ENCODE peak calls at places on chromosomes 2 and 18, in four cellular contexts. V, I, U and J are unnamed samples.
A peak's percentile ranks its signal among the peaks of the same experiment; 100 is the strongest.

GRCh38 chr18:21194871-21195771 is 46.9 kb upstream of the GREB1L start:
- DNase-seq in V (peak; percentile 78), I (peak; percentile 54), U (peak; percentile 58), J (no peak)

GRCh38 chr18:27042177-27042576 is 142.9 kb downstream of the CHST9 start:
- DNase-seq in V (no peak), I (no peak), U (no peak), J (no peak)

GRCh38 chr2:55048514-55048924 is 1.7 kb downstream of the RTN4 start:
- DNase-seq in V (peak; percentile 72), I (peak; percentile 18), U (peak; percentile 45), J (no peak)

GRCh38 chr18:76430636-76431035 is 64.4 kb downstream of the ZNF516 start:
- DNase-seq in V (no peak), I (no peak), U (peak; percentile 43), J (no peak)

GRCh38 chr2:241566468-241566867 is 7.9 kb downstream of the BOK start:
- DNase-seq in V (no peak), I (no peak), U (no peak), J (no peak)

GRCh38 chr2:150878347-150878746 is 383.3 kb downstream of the RBM43 start:
- DNase-seq in V (no peak), I (no peak), U (peak; percentile 52), J (no peak)

GRCh38 chr2:39504790-39505335 is 67.8 kb upstream of the MAP4K3 start:
- DNase-seq in V (no peak), I (no peak), U (peak; percentile 89), J (no peak)

GRCh38 chr2:217804338-217804737 is 198.5 kb downstream of the TNS1 start:
- DNase-seq in V (no peak), I (no peak), U (no peak), J (no peak)

GRCh38 chr2:177588671-177589070 is 196.1 kb downstream of the AGPS start:
- DNase-seq in V (no peak), I (no peak), U (no peak), J (no peak)

GRCh38 chr2:226701052-226701451 is 98.6 kb downstream of the IRS1 start:
- DNase-seq in V (no peak), I (no peak), U (peak; percentile 98), J (no peak)

GRCh38 chr18:7730682-7731081 is 163.6 kb downstream of the PTPRM start:
- DNase-seq in V (no peak), I (no peak), U (no peak), J (no peak)

GRCh38 chr2:74199275-74199701 is 873 bp downstream of the MTHFD2 start:
- DNase-seq in V (no peak), I (no peak), U (no peak), J (no peak)

GRCh38 chr18:24817150-24818068 is 357.0 kb downstream of the HRH4 start:
- DNase-seq in V (no peak), I (no peak), U (no peak), J (no peak)

GRCh38 chr18:63617049-63617995 is 26.7 kb downstream of the SERPINB4 start:
- DNase-seq in V (no peak), I (peak; percentile 33), U (no peak), J (no peak)

GRCh38 chr2:43269074-43269572 is 42.7 kb upstream of the ZFP36L2 start:
- DNase-seq in V (no peak), I (no peak), U (peak; percentile 99), J (no peak)

GRCh38 chr2:16851131-16851530 is 185.5 kb upstream of the CYRIA start:
- DNase-seq in V (no peak), I (no peak), U (no peak), J (no peak)

GRCh38 chr2:119756837-119757236 is 2.9 kb upstream of the PTPN4 start:
- DNase-seq in V (no peak), I (no peak), U (peak; percentile 87), J (no peak)

GRCh38 chr2:229669841-229670240 is 44.5 kb downstream of the DNER start:
- DNase-seq in V (no peak), I (peak; percentile 64), U (no peak), J (no peak)

GRCh38 chr2:162029287-162029901 is 44.6 kb downstream of the DPP4 start:
- DNase-seq in V (no peak), I (no peak), U (peak; percentile 37), J (peak; percentile 42)

GRCh38 chr2:43448822-43449110 is 147.1 kb downstream of the THADA start:
- DNase-seq in V (no peak), I (no peak), U (no peak), J (no peak)

GRCh38 chr2:27720004-27720551 is 51.4 kb upstream of the MRPL33 start:
- DNase-seq in V (no peak), I (no peak), U (peak; percentile 98), J (no peak)

GRCh38 chr18:36460854-36461253 is 163.3 kb downstream of the FHOD3 start:
- DNase-seq in V (peak; percentile 37), I (no peak), U (no peak), J (no peak)

GRCh38 chr2:70069049-70069448 is 18.2 kb upstream of the PCBP1 start:
- DNase-seq in V (no peak), I (peak; percentile 90), U (peak; percentile 6), J (no peak)

GRCh38 chr2:143132360-143132759 is 3.1 kb downstream of the ARHGAP15 start:
- DNase-seq in V (no peak), I (no peak), U (no peak), J (peak; percentile 53)

GRCh38 chr2:52844701-52845423 is 922.7 kb upstream of the CHAC2 start:
- DNase-seq in V (no peak), I (no peak), U (peak; percentile 7), J (no peak)

GRCh38 chr2:15829985-15830384 is 110.4 kb upstream of the MYCN start:
- DNase-seq in V (no peak), I (no peak), U (no peak), J (no peak)

GRCh38 chr2:15832849-15833680 is 107.3 kb upstream of the MYCN start:
- DNase-seq in V (no peak), I (no peak), U (no peak), J (no peak)

GRCh38 chr2:15829091-15829801 is 111.1 kb upstream of the MYCN start:
- DNase-seq in V (no peak), I (no peak), U (no peak), J (no peak)

GRCh38 chr2:15832310-15832709 is 108.0 kb upstream of the MYCN start:
- DNase-seq in V (no peak), I (no peak), U (no peak), J (no peak)

DNA sequence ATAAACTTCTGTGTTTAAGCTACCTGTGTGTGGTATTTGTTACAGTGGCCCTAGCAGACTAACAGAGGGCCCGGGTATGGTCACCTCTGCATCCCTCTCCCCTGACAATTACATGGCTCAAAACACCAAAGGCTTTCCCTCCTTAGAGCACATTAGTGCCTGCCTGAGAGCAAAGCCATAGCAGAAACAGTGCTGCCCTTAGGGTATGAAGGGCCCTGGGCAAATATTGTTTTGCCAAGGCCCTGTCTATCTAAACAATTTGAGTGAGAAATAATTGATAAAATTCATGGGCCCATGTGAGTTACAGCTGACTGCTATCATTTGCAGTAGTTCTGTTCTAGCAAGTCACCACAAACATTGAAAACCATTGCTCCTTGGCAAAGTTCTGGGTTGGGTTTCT is 109.2 kb upstream of the MYCN start:
- DNase-seq in V (no peak), I (no peak), U (no peak), J (no peak)
- H3K9ac ChIP-seq in V (no peak overlapping the region), I (no peak overlapping the region), U (no peak overlapping the region), J (no peak overlapping the region)

DNA sequence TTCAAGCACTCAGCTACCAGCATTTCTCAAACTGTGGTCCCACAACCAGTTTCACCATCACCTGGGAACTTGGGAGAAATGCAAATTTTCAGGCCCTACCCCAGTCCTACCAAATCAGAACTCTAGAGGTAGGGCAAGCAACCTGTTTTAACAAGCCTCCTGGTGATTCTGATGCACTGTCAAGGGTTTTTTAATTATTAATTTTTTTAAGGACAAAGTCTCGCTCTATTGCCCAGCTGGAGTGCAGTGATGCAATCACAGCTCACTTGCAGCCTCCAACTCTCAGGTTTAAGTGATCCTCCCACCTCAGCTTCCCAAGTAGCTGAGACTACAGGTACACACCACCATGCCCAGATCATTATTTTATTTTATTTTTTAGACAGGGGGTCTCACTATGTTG is 7.8 kb downstream of the ACMSD start:
- DNase-seq in V (no peak), I (no peak), U (no peak), J (no peak)
- H3K9ac ChIP-seq in V (no peak overlapping the region), I (no peak overlapping the region), U (no peak overlapping the region), J (no peak overlapping the region)

GRCh38 chr18:22324191-22325131 is 93.3 kb downstream of the CTAGE1 start:
- DNase-seq in V (no peak), I (no peak), U (no peak), J (no peak)
- H3K9ac ChIP-seq in V (no peak overlapping the region), I (no peak overlapping the region), U (no peak overlapping the region), J (no peak overlapping the region)

GRCh38 chr2:36792947-36793346 is 96.4 kb downstream of the VIT start:
- DNase-seq in V (no peak), I (no peak), U (no peak), J (peak; percentile 82)
- H3K9ac ChIP-seq in V (no peak overlapping the region), I (no peak overlapping the region), U (no peak overlapping the region), J (no peak overlapping the region)

DNA sequence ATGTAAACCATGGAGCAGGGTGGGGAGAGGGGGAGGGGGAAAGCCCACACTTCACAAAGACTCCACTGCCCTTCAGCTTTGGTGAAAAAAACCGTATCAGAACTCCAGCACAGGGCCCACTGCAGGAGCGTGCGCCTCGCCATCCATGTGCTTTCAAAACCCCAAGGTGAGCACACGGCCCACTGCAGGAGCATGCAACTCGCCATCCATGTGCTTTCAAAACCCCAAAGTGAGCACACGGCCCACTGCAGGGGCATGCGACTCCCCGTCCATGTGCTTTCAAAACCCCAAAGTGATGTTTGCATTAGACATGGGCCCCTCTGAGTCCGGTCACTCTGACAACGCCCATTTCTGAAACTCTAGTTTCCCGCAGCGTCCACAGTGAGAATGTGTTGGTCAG is 7.8 kb downstream of the TXNL4A start:
- DNase-seq in V (no peak), I (no peak), U (no peak), J (no peak)
- H3K9ac ChIP-seq in V (no peak overlapping the region), I (no peak overlapping the region), U (no peak overlapping the region), J (no peak overlapping the region)